ENCODE peak calls at places on chromosomes 13 and 19, in four cellular contexts. One of them, this sample, is unnamed.

GRCh38 chr19:18725755-18726416 is 42.4 kb downstream of the CRTC1 start:
- DNase-seq in HepG2: no peak
- DNase-seq in GM12878: no peak
- DNase-seq in K562: no peak
- DNase-seq in this sample: no peak

GRCh38 chr19:3683405-3683865 is 16.8 kb downstream of the PIP5K1C start:
- DNase-seq in HepG2: no peak
- DNase-seq in K562: peak
- DNase-seq in GM12878: no peak
- DNase-seq in this sample: peak

GRCh38 chr19:37920591-37921450 is 13.8 kb downstream of the SIPA1L3 start:
- DNase-seq in HepG2: peak
- DNase-seq in GM12878: no peak
- DNase-seq in K562: no peak
- DNase-seq in this sample: no peak

GRCh38 chr13:74891610-74892009 is 590.4 kb downstream of the TBC1D4 start:
- DNase-seq in HepG2: no peak
- DNase-seq in GM12878: no peak
- DNase-seq in K562: no peak
- DNase-seq in this sample: no peak

GRCh38 chr13:43802511-43802910 is 15.7 kb upstream of the ENOX1 start:
- DNase-seq in HepG2: no peak
- DNase-seq in K562: no peak
- DNase-seq in GM12878: no peak
- DNase-seq in this sample: no peak

GRCh38 chr19:36973844-36974195 is 57.7 kb downstream of the ZNF568 start:
- DNase-seq in HepG2: no peak
- DNase-seq in GM12878: no peak
- DNase-seq in K562: no peak
- DNase-seq in this sample: no peak

GRCh38 chr19:3670796-3671679 is 29.2 kb downstream of the PIP5K1C start:
- DNase-seq in GM12878: no peak
- DNase-seq in K562: peak
- DNase-seq in HepG2: no peak
- DNase-seq in this sample: no peak

GRCh38 chr13:30796132-30796832 is 60.9 kb downstream of the ALOX5AP start:
- DNase-seq in HepG2: no peak
- DNase-seq in K562: no peak
- DNase-seq in GM12878: peak
- DNase-seq in this sample: no peak

GRCh38 chr19:7597689-7598088 is 2.0 kb downstream of the CAMSAP3 start:
- DNase-seq in K562: no peak
- DNase-seq in GM12878: no peak
- DNase-seq in HepG2: peak
- DNase-seq in this sample: no peak

GRCh38 chr13:37608750-37609339 is 10.3 kb upstream of the POSTN start:
- DNase-seq in HepG2: no peak
- DNase-seq in GM12878: no peak
- DNase-seq in K562: no peak
- DNase-seq in this sample: no peak

GRCh38 chr13:50531917-50532899 is 311.3 kb downstream of the DLEU7 start:
- DNase-seq in GM12878: no peak
- DNase-seq in K562: no peak
- DNase-seq in HepG2: no peak
- DNase-seq in this sample: no peak

GRCh38 chr13:30866692-30867669 is 39.1 kb upstream of the MEDAG start:
- DNase-seq in K562: no peak
- DNase-seq in GM12878: no peak
- DNase-seq in HepG2: no peak
- DNase-seq in this sample: no peak

GRCh38 chr19:47176627-47177090 is 46.0 kb downstream of the SAE1 start:
- DNase-seq in GM12878: no peak
- DNase-seq in HepG2: no peak
- DNase-seq in K562: no peak
- DNase-seq in this sample: no peak

GRCh38 chr19:47176071-47176626 is 45.5 kb downstream of the SAE1 start:
- DNase-seq in GM12878: no peak
- DNase-seq in HepG2: no peak
- DNase-seq in K562: no peak
- DNase-seq in this sample: no peak

GRCh38 chr19:47183579-47183978 is 47.4 kb downstream of the BBC3 start:
- DNase-seq in HepG2: no peak
- DNase-seq in GM12878: no peak
- DNase-seq in K562: no peak
- DNase-seq in this sample: no peak

GRCh38 chr19:47179643-47180310 is 49.1 kb downstream of the SAE1 start:
- DNase-seq in GM12878: no peak
- DNase-seq in K562: no peak
- DNase-seq in HepG2: no peak
- DNase-seq in this sample: no peak
- TF ChIP-seq CBFB in GM12878: no peak
- TF ChIP-seq CBFB in K562: no peak
- TF ChIP-seq CBFB in HepG2: no peak
- TF ChIP-seq CBFB in this sample: no peak

GRCh38 chr13:24123761-24124160 is 36.8 kb upstream of the SPATA13 start:
- DNase-seq in GM12878: no peak
- DNase-seq in K562: no peak
- DNase-seq in HepG2: no peak
- DNase-seq in this sample: no peak
- TF ChIP-seq ATF2 in GM12878: no peak
- TF ChIP-seq ATF2 in K562: no peak
- TF ChIP-seq ATF2 in HepG2: no peak
- TF ChIP-seq ATF2 in this sample: no peak

GRCh38 chr13:111007209-111007608 is 92.3 kb upstream of the ANKRD10 start:
- DNase-seq in K562: no peak
- DNase-seq in GM12878: no peak
- DNase-seq in HepG2: no peak
- DNase-seq in this sample: no peak

GRCh38 chr13:111005364-111005763 is 90.5 kb upstream of the ANKRD10 start:
- DNase-seq in GM12878: no peak
- DNase-seq in K562: no peak
- DNase-seq in HepG2: no peak
- DNase-seq in this sample: no peak

GRCh38 chr13:111005808-111006494 is 91.1 kb upstream of the ANKRD10 start:
- DNase-seq in K562: no peak
- DNase-seq in GM12878: no peak
- DNase-seq in HepG2: no peak
- DNase-seq in this sample: no peak

GRCh38 chr13:111008351-111008750 is 93.5 kb upstream of the ANKRD10 start:
- DNase-seq in HepG2: no peak
- DNase-seq in GM12878: no peak
- DNase-seq in K562: no peak
- DNase-seq in this sample: no peak

DNA sequence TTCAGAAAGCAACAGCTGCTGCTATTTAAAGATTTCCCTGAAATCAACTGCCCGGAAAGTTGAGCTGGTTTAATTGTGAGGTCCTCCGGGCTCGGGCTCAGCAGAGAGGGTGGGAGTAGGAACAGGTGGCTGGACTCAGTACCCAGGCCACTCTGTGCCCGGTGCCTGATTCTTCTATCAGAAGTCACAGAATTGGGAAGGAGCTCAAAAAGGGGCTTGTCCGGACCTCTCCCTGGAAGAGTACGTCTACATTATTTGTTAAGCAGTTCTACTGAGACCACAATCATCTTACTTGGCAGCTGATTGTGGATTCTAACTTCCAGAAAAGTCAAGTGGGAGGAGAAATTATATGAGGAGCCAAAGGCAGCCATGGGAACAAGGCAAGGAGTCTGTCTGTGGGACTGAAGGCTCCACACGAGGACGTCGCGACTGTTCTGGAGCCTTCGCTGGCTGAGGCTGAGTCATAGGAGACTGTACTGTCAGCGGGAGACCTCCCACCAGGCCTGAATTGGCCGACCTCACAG is 91.7 kb upstream of the ANKRD10 start:
- DNase-seq in HepG2: no peak
- DNase-seq in K562: peak
- DNase-seq in GM12878: no peak
- DNase-seq in this sample: no peak
- TF ChIP-seq ATF3 in HepG2: no peak
- TF ChIP-seq ATF3 in K562: peak
- TF ChIP-seq ATF3 in GM12878: no peak
- TF ChIP-seq ATF3 in this sample: no peak

DNA sequence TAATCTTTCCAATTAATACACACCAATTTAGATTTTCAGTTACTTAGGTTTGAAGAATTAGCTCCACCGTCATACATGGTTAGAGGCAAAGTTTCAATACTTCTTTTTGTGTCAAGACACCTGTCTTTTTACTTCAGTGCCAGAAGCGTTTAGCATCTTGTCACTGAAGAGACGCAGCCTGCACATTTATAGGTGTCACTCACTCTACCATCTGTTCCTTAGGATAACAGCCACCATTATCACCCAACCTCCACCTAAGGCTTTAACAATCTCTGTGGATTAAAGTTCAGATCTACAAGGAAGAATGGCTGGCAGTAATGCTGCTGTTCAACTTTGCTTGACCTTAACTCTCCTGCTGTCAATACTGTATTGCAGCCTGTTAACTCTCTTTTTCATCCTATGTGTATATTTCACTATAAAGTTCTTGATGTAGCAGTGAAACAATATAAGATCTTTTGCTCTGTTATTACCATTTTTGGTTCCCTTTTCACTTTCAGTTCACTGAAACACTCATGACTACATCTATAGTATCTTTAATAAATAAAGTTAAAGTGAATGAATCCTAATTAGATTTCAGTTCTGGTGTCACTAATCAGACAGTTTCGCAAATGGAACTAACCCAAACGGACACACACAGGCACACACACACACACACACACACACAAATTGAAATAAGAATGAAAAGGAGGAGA is 435.6 kb downstream of the PCDH9 start:
- DNase-seq in HepG2: no peak
- DNase-seq in GM12878: no peak
- DNase-seq in K562: peak
- DNase-seq in this sample: no peak
- TF ChIP-seq CBFB in HepG2: no peak
- TF ChIP-seq CBFB in GM12878: no peak
- TF ChIP-seq CBFB in K562: no peak
- TF ChIP-seq CBFB in this sample: no peak

GRCh38 chr13:21106089-21106488 is 44.7 kb upstream of the LATS2 start:
- DNase-seq in HepG2: no peak
- DNase-seq in K562: no peak
- DNase-seq in GM12878: no peak
- DNase-seq in this sample: no peak
- TF ChIP-seq ATF2 in HepG2: no peak
- TF ChIP-seq ATF2 in K562: no peak
- TF ChIP-seq ATF2 in GM12878: no peak
- TF ChIP-seq ATF2 in this sample: no peak

GRCh38 chr19:1155352-1156304 is 18.4 kb downstream of the SBNO2 start:
- DNase-seq in GM12878: no peak
- DNase-seq in HepG2: no peak
- DNase-seq in K562: no peak
- DNase-seq in this sample: no peak
- TF ChIP-seq ATF3 in GM12878: no peak
- TF ChIP-seq ATF3 in HepG2: no peak
- TF ChIP-seq ATF3 in K562: no peak
- TF ChIP-seq ATF3 in this sample: no peak

GRCh38 chr13:41995946-41996345 is 35.0 kb upstream of the VWA8 start:
- DNase-seq in K562: peak
- DNase-seq in HepG2: peak
- DNase-seq in GM12878: no peak
- DNase-seq in this sample: no peak
- TF ChIP-seq CBFB in K562: peak
- TF ChIP-seq CBFB in HepG2: no peak
- TF ChIP-seq CBFB in GM12878: no peak
- TF ChIP-seq CBFB in this sample: no peak

DNA sequence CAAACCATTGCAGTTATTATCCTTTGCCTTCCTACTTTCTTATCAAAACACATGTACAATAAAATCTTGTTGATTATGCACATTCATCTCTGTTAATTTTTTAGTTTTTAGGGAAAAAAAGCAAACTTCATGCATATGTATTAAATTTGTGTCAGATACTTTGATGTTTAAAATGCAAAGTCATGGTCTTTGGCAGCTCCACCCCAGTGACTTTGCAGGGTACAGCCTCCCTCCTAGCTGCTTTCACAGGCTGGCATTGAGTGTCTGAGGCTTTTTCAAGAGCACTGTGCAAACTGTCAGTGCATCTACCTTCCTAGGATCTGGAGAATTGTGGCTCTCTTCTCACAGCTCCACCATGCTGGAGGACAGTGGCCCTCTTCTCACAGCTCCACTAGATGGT is 1988.1 kb upstream of the PCDH20 start:
- DNase-seq in GM12878: no peak
- DNase-seq in K562: no peak
- DNase-seq in HepG2: no peak
- DNase-seq in this sample: no peak
- TF ChIP-seq ATF2 in GM12878: no peak
- TF ChIP-seq ATF2 in K562: no peak
- TF ChIP-seq ATF2 in HepG2: no peak
- TF ChIP-seq ATF2 in this sample: no peak

GRCh38 chr13:107252021-107252420 is 684.1 kb upstream of the ARGLU1 start:
- DNase-seq in HepG2: no peak
- DNase-seq in GM12878: no peak
- DNase-seq in K562: no peak
- DNase-seq in this sample: no peak
- TF ChIP-seq ATF3 in HepG2: no peak
- TF ChIP-seq ATF3 in GM12878: no peak
- TF ChIP-seq ATF3 in K562: no peak
- TF ChIP-seq ATF3 in this sample: no peak

GRCh38 chr13:105442941-105443340 is 1092.5 kb downstream of the EFNB2 start:
- DNase-seq in GM12878: no peak
- DNase-seq in HepG2: no peak
- DNase-seq in K562: no peak
- DNase-seq in this sample: no peak

GRCh38 chr13:105441406-105441805 is 1094.1 kb downstream of the EFNB2 start:
- DNase-seq in HepG2: no peak
- DNase-seq in K562: no peak
- DNase-seq in GM12878: no peak
- DNase-seq in this sample: no peak

GRCh38 chr13:105446197-105446596 is 1089.3 kb downstream of the EFNB2 start:
- DNase-seq in K562: no peak
- DNase-seq in HepG2: no peak
- DNase-seq in GM12878: no peak
- DNase-seq in this sample: no peak

GRCh38 chr13:105445793-105446192 is 1089.7 kb downstream of the EFNB2 start:
- DNase-seq in HepG2: no peak
- DNase-seq in GM12878: no peak
- DNase-seq in K562: no peak
- DNase-seq in this sample: no peak

DNA sequence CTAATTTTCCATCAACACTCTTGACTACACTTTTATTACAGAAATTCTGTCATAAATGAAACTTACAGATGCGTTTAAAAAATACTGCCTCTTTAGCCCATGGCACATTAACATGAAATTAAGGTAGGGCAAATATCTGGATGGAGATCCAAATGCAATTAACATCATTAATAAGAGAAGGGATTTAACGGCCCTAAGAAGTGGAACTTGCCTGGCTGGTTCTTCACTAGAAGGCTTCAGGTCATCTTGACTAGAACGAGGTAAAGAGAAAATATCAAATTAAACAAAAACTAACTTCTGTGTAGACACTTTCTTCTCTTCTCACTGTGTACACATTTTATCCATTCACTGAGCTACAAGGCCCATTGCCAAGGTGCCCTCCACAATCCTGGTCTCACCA is 1093.4 kb downstream of the EFNB2 start:
- DNase-seq in K562: no peak
- DNase-seq in HepG2: no peak
- DNase-seq in GM12878: no peak
- DNase-seq in this sample: no peak
- TF ChIP-seq CBFB in K562: no peak
- TF ChIP-seq CBFB in HepG2: no peak
- TF ChIP-seq CBFB in GM12878: no peak
- TF ChIP-seq CBFB in this sample: no peak